ENCODE peak calls at places on chromosomes 5 and 9, in six cellular contexts. P is GM04504; K is activated CD4-positive, alpha-beta T cell treated with anti-CD3 and anti-CD28 coated beads for 24 hours; C is effector memory CD4-positive, alpha-beta T cell; Q is left cardiac atrium; R is astrocyte. Y is an unnamed sample.
A peak's percentile ranks its signal among the peaks of the same experiment; 100 is the strongest.

GRCh38 chr5:41371741-41372140 is 138.7 kb downstream of the PLCXD3 start:
- DNase-seq in P (peak; percentile 33), K (no peak), C (no peak), Q (no peak), R (peak; percentile 82), Y (no peak)

GRCh38 chr9:6563036-6563435 is 82.5 kb downstream of the GLDC start:
- DNase-seq in P (no peak), K (no peak), C (no peak), Q (peak; percentile 55), R (no peak), Y (no peak)

GRCh38 chr9:116899337-116900006 is 212.4 kb downstream of the TRIM32 start:
- DNase-seq in P (no peak), K (no peak), C (no peak), Q (no peak), R (peak; percentile 30), Y (no peak)

GRCh38 chr5:142465476-142465875 is 140.7 kb upstream of the SPRY4 start:
- DNase-seq in P (no peak), K (no peak), C (no peak), Q (no peak), R (no peak), Y (no peak)

GRCh38 chr9:77712533-77713130 is 64.5 kb upstream of the GNA14 start:
- DNase-seq in P (peak; percentile 40), K (no peak), C (no peak), Q (no peak), R (peak; percentile 98), Y (no peak)

GRCh38 chr9:136985027-136985602 is 2.3 kb downstream of the LCNL1 start:
- DNase-seq in P (no peak), K (no peak), C (no peak), Q (no peak), R (no peak), Y (no peak)

GRCh38 chr5:113719549-113719948 is 206.1 kb downstream of the YTHDC2 start:
- DNase-seq in P (no peak), K (no peak), C (no peak), Q (no peak), R (no peak), Y (no peak)

GRCh38 chr9:116800885-116801284 is 113.8 kb downstream of the TRIM32 start:
- DNase-seq in P (no peak), K (no peak), C (no peak), Q (no peak), R (no peak), Y (peak; percentile 27)

GRCh38 chr5:81014348-81014747 is 54.2 kb downstream of the RASGRF2 start:
- DNase-seq in P (no peak), K (no peak), C (no peak), Q (no peak), R (peak; percentile 20), Y (no peak)

GRCh38 chr5:151745071-151745705 is 13.2 kb downstream of the ATOX1 start:
- DNase-seq in P (peak; percentile 71), K (no peak), C (peak; percentile 16), Q (peak; percentile 65), R (peak; percentile 84), Y (no peak)

GRCh38 chr5:150660108-150660831 is 781 bp upstream of the MYOZ3 start:
- DNase-seq in P (no peak), K (no peak), C (no peak), Q (peak; percentile 20), R (no peak), Y (no peak)

GRCh38 chr5:139543423-139543991 is 17.6 kb upstream of the UBE2D2 start:
- DNase-seq in P (no peak), K (peak; percentile 34), C (peak; percentile 16), Q (peak; percentile 78), R (peak; percentile 18), Y (peak; percentile 84)

GRCh38 chr5:63053019-63053638 is 474.5 kb downstream of the LRRC70 start:
- DNase-seq in P (no peak), K (no peak), C (no peak), Q (peak; percentile 68), R (no peak), Y (no peak)

GRCh38 chr9:35557330-35557729 is 47.7 kb upstream of the TESK1 start:
- DNase-seq in P (no peak), K (no peak), C (no peak), Q (no peak), R (no peak), Y (no peak)

GRCh38 chr5:5795074-5795779 is 372.8 kb downstream of the ICE1 start:
- DNase-seq in P (no peak), K (no peak), C (no peak), Q (peak; percentile 76), R (no peak), Y (no peak)

GRCh38 chr5:111072949-111073682 is 1.6 kb downstream of the TSLP start:
- DNase-seq in P (no peak), K (peak; percentile 66), C (peak; percentile 24), Q (peak; percentile 68), R (peak; percentile 14), Y (peak; percentile 50)

GRCh38 chr9:96317335-96317980 is 15.5 kb upstream of the HSD17B3 start:
- DNase-seq in P (peak; percentile 28), K (peak; percentile 28), C (peak; percentile 25), Q (peak; percentile 27), R (peak; percentile 25), Y (peak; percentile 60)

GRCh38 chr5:44332360-44332971 is 56.8 kb downstream of the FGF10 start:
- DNase-seq in P (peak; percentile 10), K (no peak), C (no peak), Q (no peak), R (no peak), Y (peak; percentile 13)

GRCh38 chr5:57094753-57095683 is 78.8 kb upstream of the GPBP1 start:
- DNase-seq in P (no peak), K (no peak), C (no peak), Q (no peak), R (no peak), Y (no peak)

GRCh38 chr5:124581866-124582650 is 164.4 kb downstream of the ZNF608 start:
- DNase-seq in P (peak; percentile 4), K (no peak), C (no peak), Q (no peak), R (no peak), Y (no peak)

GRCh38 chr5:2192496-2192895 is 309.8 kb upstream of the IRX4 start:
- DNase-seq in P (no peak), K (no peak), C (no peak), Q (no peak), R (no peak), Y (no peak)

GRCh38 chr5:138963763-138964371 is 88.7 kb upstream of the LRRTM2 start:
- DNase-seq in P (no peak), K (no peak), C (no peak), Q (no peak), R (no peak), Y (no peak)

GRCh38 chr9:126496781-126497667 is 116.7 kb upstream of the LMX1B start:
- DNase-seq in P (no peak), K (no peak), C (no peak), Q (no peak), R (no peak), Y (no peak)

GRCh38 chr9:120338340-120338739 is 241.6 kb downstream of the CDK5RAP2 start:
- DNase-seq in P (no peak), K (no peak), C (no peak), Q (no peak), R (no peak), Y (no peak)

GRCh38 chr5:6572825-6573380 is 59.9 kb downstream of the NSUN2 start:
- DNase-seq in P (no peak), K (no peak), C (no peak), Q (no peak), R (no peak), Y (no peak)

GRCh38 chr5:99019812-99020697 is 91.2 kb upstream of the CHD1 start:
- DNase-seq in P (peak; percentile 90), K (no peak), C (no peak), Q (no peak), R (peak; percentile 94), Y (no peak)

GRCh38 chr9:73061131-73061530 is 90.5 kb upstream of the ANXA1 start:
- DNase-seq in P (no peak), K (no peak), C (no peak), Q (no peak), R (no peak), Y (no peak)